ENCODE peak calls at places on chromosomes 5 and 9, in six cellular contexts. U, C, O, Q, K and W are unnamed samples.

GRCh38 chr5:10793785-10794184 is 32.8 kb upstream of the DAP start:
- DNase-seq in K (peak), O (no peak), Q (no peak), C (no peak), U (no peak), W (no peak)

GRCh38 chr9:116491219-116491618 is 195.9 kb upstream of the TRIM32 start:
- DNase-seq in K (no peak), C (no peak), Q (no peak), U (no peak), O (no peak), W (no peak)

GRCh38 chr5:11075010-11075860 is 314.2 kb upstream of the DAP start:
- DNase-seq in U (no peak), O (no peak), K (no peak), Q (no peak), C (no peak), W (no peak)

GRCh38 chr5:145473032-145473642 is 362.0 kb downstream of the PRELID2 start:
- DNase-seq in Q (no peak), C (no peak), U (no peak), K (no peak), O (no peak), W (no peak)

GRCh38 chr9:131739988-131740648 is at the start of gene RAPGEF1:
- DNase-seq in U (peak), C (peak), Q (peak), O (peak), K (no peak), W (peak)

GRCh38 chr9:111965566-111966019 is 69.0 kb downstream of the UGCG start:
- DNase-seq in K (no peak), U (peak), C (peak), Q (no peak), O (peak), W (peak)

GRCh38 chr5:61790678-61791077 is 458.6 kb downstream of the ZSWIM6 start:
- DNase-seq in C (peak), Q (peak), K (no peak), U (peak), O (peak), W (no peak)

GRCh38 chr9:37262410-37262809 is 142.0 kb downstream of the ZCCHC7 start:
- DNase-seq in C (peak), O (peak), Q (no peak), U (no peak), K (no peak), W (peak)

GRCh38 chr9:21479152-21479702 is 2.9 kb downstream of the IFNE start:
- DNase-seq in Q (no peak), C (no peak), K (no peak), U (no peak), O (no peak), W (no peak)

GRCh38 chr9:111178361-111179043 is 140.2 kb upstream of the LPAR1 start:
- DNase-seq in Q (no peak), U (no peak), O (peak), C (peak), K (peak), W (peak)

GRCh38 chr9:21968331-21969010 is 25.7 kb downstream of the CDKN2A start:
- DNase-seq in C (no peak), Q (no peak), K (no peak), U (no peak), O (no peak), W (no peak)

GRCh38 chr5:138655530-138656245 is 80.5 kb upstream of the HSPA9 start:
- DNase-seq in U (no peak), Q (no peak), K (no peak), O (no peak), C (no peak), W (no peak)

GRCh38 chr9:19156805-19157204 is 29.5 kb upstream of the PLIN2 start:
- DNase-seq in K (no peak), U (no peak), O (no peak), Q (no peak), C (no peak), W (peak)

GRCh38 chr9:115413766-115414382 is 295.9 kb upstream of the TNC start:
- DNase-seq in C (no peak), Q (no peak), U (no peak), K (no peak), O (no peak), W (no peak)

GRCh38 chr5:140205216-140205615 is 30.2 kb downstream of the CYSTM1 start:
- DNase-seq in U (no peak), K (no peak), C (no peak), O (no peak), Q (no peak), W (peak)

GRCh38 chr5:23991406-23991805 is 484.0 kb downstream of the PRDM9 start:
- DNase-seq in Q (no peak), C (no peak), U (no peak), O (peak), K (no peak), W (no peak)

GRCh38 chr5:100595152-100595811 is 60.1 kb downstream of the FAM174A start:
- DNase-seq in K (no peak), C (peak), U (no peak), O (peak), Q (no peak), W (peak)

GRCh38 chr9:89606049-89606481 is 1.3 kb downstream of the GADD45G start:
- DNase-seq in U (peak), C (peak), K (no peak), O (no peak), Q (peak), W (peak)

GRCh38 chr9:36831381-36832231 is 202.5 kb downstream of the PAX5 start:
- DNase-seq in C (no peak), K (no peak), Q (no peak), O (no peak), U (no peak), W (no peak)